ENCODE peak calls at places on chromosomes 1 and 21, in seven cellular contexts. S is GM23338, Y is H1, E is prostate gland, A is transverse colon, K is vagina, V is sigmoid colon. N is an unnamed sample. For H3K4me1, the result is how much of the 10 kb centered on the place peaks cover.

GRCh38 chr1:115364044-115364775 is 26.2 kb upstream of the NGF start:
- DNase-seq in E (no peak), A (no peak), S (no peak), K (no peak), Y (no peak), V (no peak), N (no peak)

GRCh38 chr1:94690033-94690712 is 130.0 kb upstream of the SLC44A3 start:
- DNase-seq in A (no peak), S (no peak), K (no peak), E (no peak), V (no peak), Y (no peak), N (no peak)

GRCh38 chr1:227070638-227071285 is 130.7 kb downstream of the COQ8A start:
- DNase-seq in A (no peak), Y (no peak), K (no peak), S (no peak), V (no peak), E (no peak), N (no peak)

GRCh38 chr1:167913895-167914502 is at the start of gene ADCY10:
- DNase-seq in E (no peak), V (no peak), S (peak), K (no peak), A (no peak), Y (no peak), N (peak)

GRCh38 chr1:234916840-234917239 is 211.8 kb downstream of the TOMM20 start:
- DNase-seq in K (no peak), S (no peak), E (no peak), A (no peak), Y (no peak), V (no peak), N (no peak)

GRCh38 chr1:59290173-59290954 is 6.5 kb upstream of the FGGY start:
- DNase-seq in E (no peak), V (no peak), K (no peak), S (peak), A (peak), Y (peak), N (peak)

GRCh38 chr1:237250055-237250454 is 208.1 kb downstream of the RYR2 start:
- DNase-seq in V (no peak), A (no peak), K (no peak), E (no peak), Y (no peak), S (no peak), N (no peak)

GRCh38 chr1:190679444-190679843 is 201.8 kb upstream of the BRINP3 start:
- DNase-seq in E (no peak), S (no peak), Y (no peak), V (no peak), K (no peak), A (no peak), N (no peak)

GRCh38 chr1:3814065-3814464 is 17.8 kb upstream of the LRRC47 start:
- DNase-seq in V (peak), S (no peak), E (no peak), K (no peak), Y (no peak), A (no peak), N (no peak)

GRCh38 chr1:24022611-24023359 is 42.7 kb upstream of the SRSF10 start:
- DNase-seq in A (peak), V (no peak), S (no peak), K (no peak), E (no peak), Y (no peak), N (no peak)

GRCh38 chr1:84619383-84620093 is 45.3 kb upstream of the CTBS start:
- DNase-seq in S (no peak), E (no peak), V (no peak), K (peak), Y (no peak), A (no peak), N (no peak)

GRCh38 chr1:13813398-13814012 is 113.5 kb downstream of the PRDM2 start:
- DNase-seq in S (peak), A (no peak), Y (peak), K (no peak), E (no peak), V (no peak), N (no peak)

GRCh38 chr1:156804026-156804425 is 12.6 kb downstream of the SH2D2A start:
- DNase-seq in K (no peak), E (no peak), A (no peak), V (no peak), S (no peak), Y (no peak), N (no peak)

GRCh38 chr1:61184714-61185106 is 102.3 kb downstream of the NFIA start:
- DNase-seq in V (no peak), Y (no peak), S (no peak), E (no peak), A (no peak), K (no peak), N (no peak)
- H3K4me3 ChIP-seq in V (peak), Y (no peak), S (no peak), E (peak), A (no peak), K (peak), N (peak)

GRCh38 chr1:151837841-151838490 is 1.7 kb downstream of the C2CD4D start:
- DNase-seq in A (no peak), S (peak), K (no peak), Y (no peak), V (no peak), E (no peak), N (no peak)
- TF ChIP-seq POLR2AphosphoS5 in A (no peak), S (no peak), K (no peak), Y (no peak), V (no peak), E (no peak), N (no peak)

DNA sequence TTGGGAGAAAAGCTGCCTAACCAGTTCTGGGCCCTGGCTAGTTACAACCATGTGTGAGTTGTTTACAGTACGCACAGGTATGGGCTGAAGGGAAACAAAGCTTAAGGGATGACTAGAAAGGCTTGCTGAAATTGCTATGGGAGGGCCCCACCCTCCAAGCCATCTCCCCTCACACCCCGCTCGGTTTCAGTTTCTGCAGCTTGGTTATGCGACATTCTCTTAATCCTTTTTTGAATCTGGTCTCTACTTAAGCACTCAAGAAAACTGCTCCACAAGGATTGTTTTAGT is 43.1 kb downstream of the PBX1 start:
- DNase-seq in V (no peak), S (peak), E (peak), Y (no peak), K (no peak), A (peak), N (peak)
- H3K4me1 ChIP-seq in V (half or more), S (half or more), E (under half), Y (under half), K (half or more), A (under half), N (under half)

GRCh38 chr1:219299420-219299819 is 125.7 kb downstream of the LYPLAL1 start:
- DNase-seq in K (no peak), Y (no peak), V (no peak), S (no peak), E (no peak), A (no peak), N (no peak)

GRCh38 chr1:219298581-219299148 is 125.0 kb downstream of the LYPLAL1 start:
- DNase-seq in S (no peak), Y (no peak), K (no peak), A (no peak), V (peak), E (no peak), N (no peak)

GRCh38 chr1:219296916-219297315 is 123.2 kb downstream of the LYPLAL1 start:
- DNase-seq in A (no peak), V (no peak), E (no peak), K (no peak), S (no peak), Y (no peak), N (no peak)

GRCh38 chr1:219294251-219294650 is 120.6 kb downstream of the LYPLAL1 start:
- DNase-seq in A (no peak), E (no peak), Y (no peak), V (no peak), S (no peak), K (no peak), N (no peak)

GRCh38 chr1:219296430-219296850 is 122.8 kb downstream of the LYPLAL1 start:
- DNase-seq in S (no peak), A (no peak), E (no peak), Y (no peak), K (no peak), V (no peak), N (no peak)
- H3K4me3 ChIP-seq in S (no peak), A (no peak), E (no peak), Y (no peak), K (no peak), V (no peak), N (no peak)

GRCh38 chr1:1542766-1543705 is 2.6 kb upstream of the TMEM240 start:
- DNase-seq in V (no peak), E (no peak), S (no peak), A (peak), Y (no peak), K (no peak), N (no peak)

GRCh38 chr1:1541956-1542765 is 1.7 kb upstream of the TMEM240 start:
- DNase-seq in V (no peak), Y (no peak), E (no peak), S (no peak), K (no peak), A (no peak), N (no peak)

GRCh38 chr1:1540015-1540816 is at the start of gene TMEM240:
- DNase-seq in Y (peak), A (peak), E (peak), K (no peak), V (peak), S (peak), N (peak)

GRCh38 chr1:1539310-1540014 is 962 bp downstream of the TMEM240 start:
- DNase-seq in Y (no peak), E (no peak), A (no peak), S (peak), K (no peak), V (peak), N (no peak)

DNA sequence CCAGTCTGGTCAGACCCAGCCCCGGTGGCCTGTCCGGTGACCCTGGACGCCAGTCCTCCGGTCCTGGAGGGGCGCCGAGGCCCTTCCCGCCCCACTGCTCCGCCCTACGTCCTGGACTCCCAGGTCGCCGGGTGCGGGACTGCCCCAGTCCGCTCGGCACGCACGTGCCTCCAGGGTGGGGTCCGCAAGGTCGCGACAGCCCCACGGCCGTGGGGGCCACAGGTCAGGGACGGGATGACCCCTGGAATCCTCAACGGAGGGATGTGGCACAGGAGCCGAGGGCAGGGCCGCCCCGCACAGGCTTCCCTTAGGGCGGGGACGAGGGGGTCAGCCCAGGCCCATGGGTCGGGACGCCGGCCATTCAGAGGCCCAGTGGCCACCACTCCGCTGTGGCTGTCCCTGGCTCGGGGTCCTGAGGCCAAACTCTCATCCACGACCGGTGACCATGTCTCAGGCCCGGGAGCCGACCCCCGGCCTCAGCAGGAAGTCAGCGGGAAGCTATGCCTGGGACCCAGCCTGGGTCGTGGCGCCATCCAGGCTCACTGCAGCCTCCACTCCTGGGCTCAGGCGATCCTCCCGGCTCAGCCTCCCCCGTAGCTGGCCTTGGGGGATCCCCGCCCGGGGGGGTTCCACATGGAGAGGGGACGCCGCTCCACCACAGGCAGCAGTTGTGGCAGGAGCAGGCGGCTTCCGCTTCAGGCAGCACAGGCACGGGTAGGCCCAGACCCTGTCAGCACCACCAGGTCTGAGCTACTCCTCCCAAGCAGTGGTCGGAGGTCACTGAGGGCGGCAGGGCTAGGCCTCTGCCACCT is 599 bp upstream of the TMEM240 start:
- DNase-seq in K (no peak), E (no peak), Y (no peak), A (no peak), V (no peak), S (peak), N (no peak)
- TF ChIP-seq POLR2AphosphoS5 in K (no peak), E (no peak), Y (no peak), A (no peak), V (no peak), S (peak), N (no peak)

DNA sequence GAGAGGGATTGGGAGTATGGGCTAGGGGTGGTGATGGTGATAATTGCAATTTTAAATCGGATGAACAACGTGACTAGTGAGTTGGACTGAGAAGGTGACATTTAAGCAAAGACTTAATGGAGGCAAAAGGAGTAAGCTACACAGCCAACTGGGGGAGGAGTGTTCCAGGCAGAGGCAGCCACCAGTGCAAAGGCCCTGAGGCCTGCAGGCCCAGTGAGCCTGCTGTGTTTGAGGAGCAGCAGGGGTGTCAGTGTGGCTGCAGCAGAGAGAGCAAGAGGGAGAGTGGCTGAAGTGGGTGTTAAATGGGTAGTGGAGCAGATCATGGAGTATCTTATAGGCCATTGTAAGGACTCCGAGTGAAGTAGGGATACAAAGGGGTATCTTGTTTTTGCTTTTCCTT is 18.8 kb downstream of the MYOG start:
- DNase-seq in S (no peak), V (no peak), Y (no peak), A (no peak), K (no peak), E (no peak), N (no peak)
- H3K4me1 ChIP-seq in S (under half), V (under half), Y (under half), A (under half), K (under half), E (under half), N (under half)

DNA sequence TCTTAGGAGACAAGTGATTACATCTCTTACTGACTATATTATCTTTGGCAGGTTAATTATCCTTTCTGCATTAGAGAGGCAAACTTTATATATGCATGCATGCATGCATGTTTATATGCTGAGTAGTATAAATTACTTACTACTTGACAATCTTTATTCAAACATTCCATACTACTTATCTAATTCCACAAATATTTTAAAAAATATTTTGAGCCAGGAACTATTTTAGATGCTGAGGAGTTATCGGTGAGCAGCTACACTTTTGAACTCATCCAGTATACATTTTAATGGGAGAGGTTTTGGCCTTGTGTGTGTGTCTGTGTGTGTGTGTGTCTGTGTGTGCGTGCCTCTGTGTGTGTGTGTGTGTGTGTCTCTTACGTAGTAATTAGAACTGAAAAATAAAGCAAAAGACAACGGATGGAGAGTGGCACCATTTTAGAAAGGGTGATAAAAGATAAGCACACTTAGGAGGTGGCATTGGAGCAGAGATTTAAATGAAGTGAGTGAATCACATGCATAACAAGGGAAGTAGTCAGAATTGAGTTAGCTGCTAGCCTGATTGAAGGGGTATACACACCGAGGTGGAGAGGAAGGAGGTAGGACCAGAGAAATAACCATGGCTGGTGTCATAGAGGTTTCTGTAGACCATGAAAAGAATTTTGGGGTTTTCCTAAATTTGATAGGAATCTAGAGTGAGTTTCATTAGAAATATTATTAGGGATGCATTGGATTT is 1488.4 kb downstream of the MRPL39 start:
- DNase-seq in K (no peak), V (no peak), E (no peak), Y (no peak), A (no peak), S (no peak), N (no peak)
- H3K4me3 ChIP-seq in K (no peak), V (no peak), E (no peak), Y (no peak), A (no peak), S (no peak), N (no peak)